ENCODE peak calls at places on chromosome 16, in five cellular contexts. V is DMS153; T is GDM1; M is renal cortical epithelial cell; F is stimulated activated CD4-positive, alpha-beta T cell treated with anti-CD3 and anti-CD28 coated beads, Interleukin-4, amount 100 ng/mL, for 48 hours. Y is an unnamed sample.

GRCh38 chr16:2325791-2326190 is 14.7 kb downstream of the ABCA3 start:
- DNase-seq in F (no peak), M (no peak), V (no peak), T (no peak), Y (no peak)

GRCh38 chr16:88951989-88952388 is 25.0 kb downstream of the CBFA2T3 start:
- DNase-seq in M (no peak), T (no peak), F (no peak), V (no peak), Y (no peak)

GRCh38 chr16:84514874-84515835 is 10.7 kb upstream of the MEAK7 start:
- DNase-seq in M (no peak), F (peak; percentile 68), T (no peak), V (peak; percentile 78), Y (no peak)

GRCh38 chr16:80129791-80130190 is 411.0 kb upstream of the DYNLRB2 start:
- DNase-seq in V (no peak), T (no peak), F (no peak), M (no peak), Y (no peak)

GRCh38 chr16:50699345-50700159 is 6.1 kb downstream of the NOD2 start:
- DNase-seq in M (no peak), V (no peak), T (no peak), F (peak; percentile 62), Y (no peak)

GRCh38 chr16:30934827-30935557 is 11.6 kb downstream of the FBXL19 start:
- DNase-seq in V (no peak), M (peak; percentile 36), T (peak; percentile 45), F (no peak), Y (no peak)

GRCh38 chr16:3215601-3216262 is 19.2 kb downstream of the ZNF200 start:
- DNase-seq in M (no peak), V (no peak), F (no peak), T (no peak), Y (no peak)

GRCh38 chr16:73949574-73950348 is 346.9 kb upstream of the PSMD7 start:
- DNase-seq in F (no peak), V (peak; percentile 47), M (peak; percentile 51), T (no peak), Y (no peak)

GRCh38 chr16:20611975-20612471 is 35.9 kb upstream of the ACSM2B start:
- DNase-seq in T (no peak), V (peak; percentile 21), M (no peak), F (no peak), Y (no peak)

GRCh38 chr16:81185416-81185815 is 53.1 kb upstream of the BCO1 start:
- DNase-seq in F (no peak), V (no peak), T (no peak), M (no peak), Y (no peak)

GRCh38 chr16:27461483-27462171 is 59.7 kb downstream of the IL21R start:
- DNase-seq in T (no peak), V (no peak), F (no peak), M (peak; percentile 38), Y (peak; percentile 63)

GRCh38 chr16:11955713-11956123 is 9.3 kb upstream of the TNFRSF17 start:
- DNase-seq in F (no peak), T (no peak), V (no peak), M (peak; percentile 87), Y (peak; percentile 27)

GRCh38 chr16:86517652-86518258 is 7.4 kb downstream of the FOXF1 start:
- DNase-seq in F (no peak), M (peak; percentile 8), V (no peak), T (no peak), Y (peak; percentile 96)

GRCh38 chr16:56606688-56607618 is 1.4 kb upstream of the MT2A start:
- DNase-seq in M (peak; percentile 99), F (no peak), T (no peak), V (peak; percentile 57), Y (peak; percentile 83)

GRCh38 chr16:86854895-86855294 is 276.5 kb downstream of the FOXL1 start:
- DNase-seq in M (no peak), F (no peak), V (no peak), T (no peak), Y (no peak)

GRCh38 chr16:3470723-3471122 is 24.6 kb downstream of the C16orf90 start:
- DNase-seq in F (no peak), V (no peak), M (no peak), T (no peak), Y (no peak)

GRCh38 chr16:87012954-87013938 is 303.9 kb downstream of the C16orf95 start:
- DNase-seq in V (no peak), M (no peak), F (no peak), T (no peak), Y (no peak)

GRCh38 chr16:75224281-75224680 is 5.5 kb downstream of the CTRB1 start:
- DNase-seq in M (no peak), T (no peak), V (no peak), F (no peak), Y (no peak)